ENCODE peak calls at places on chromosomes 12 and 14, in five cellular contexts. One of them, this sample, is unnamed.

GRCh38 chr12:54612216-54612750 is 22.4 kb downstream of the LACRT start:
- DNase-seq in HCT116: no peak
- DNase-seq in dorsolateral prefrontal cortex: no peak
- DNase-seq in upper lobe of right lung: no peak
- DNase-seq in neuronal stem cell: no peak
- DNase-seq in this sample: no peak

GRCh38 chr12:123363743-123364531 is 710 bp downstream of the SBNO1 start:
- DNase-seq in HCT116: no peak
- DNase-seq in dorsolateral prefrontal cortex: peak; percentile 14
- DNase-seq in upper lobe of right lung: peak; percentile 73
- DNase-seq in neuronal stem cell: peak; percentile 63
- DNase-seq in this sample: no peak

GRCh38 chr14:63752449-63753169 is 24.7 kb upstream of the SGPP1 start:
- DNase-seq in HCT116: no peak
- DNase-seq in dorsolateral prefrontal cortex: no peak
- DNase-seq in upper lobe of right lung: no peak
- DNase-seq in neuronal stem cell: no peak
- DNase-seq in this sample: no peak

GRCh38 chr12:2640709-2641108 is 154.1 kb upstream of the FKBP4 start:
- DNase-seq in HCT116: peak; percentile 81
- DNase-seq in dorsolateral prefrontal cortex: peak; percentile 78
- DNase-seq in upper lobe of right lung: peak; percentile 64
- DNase-seq in neuronal stem cell: no peak
- DNase-seq in this sample: no peak

GRCh38 chr12:49086116-49086515 is 8.5 kb downstream of the DHH start:
- DNase-seq in HCT116: no peak
- DNase-seq in dorsolateral prefrontal cortex: no peak
- DNase-seq in upper lobe of right lung: no peak
- DNase-seq in neuronal stem cell: no peak
- DNase-seq in this sample: no peak

GRCh38 chr12:24138041-24138440 is 188.6 kb upstream of the SOX5 start:
- DNase-seq in HCT116: no peak
- DNase-seq in dorsolateral prefrontal cortex: no peak
- DNase-seq in upper lobe of right lung: no peak
- DNase-seq in neuronal stem cell: no peak
- DNase-seq in this sample: no peak

GRCh38 chr14:22262881-22263280 is 326.1 kb downstream of the DAD1 start:
- DNase-seq in HCT116: no peak
- DNase-seq in dorsolateral prefrontal cortex: no peak
- DNase-seq in upper lobe of right lung: no peak
- DNase-seq in neuronal stem cell: no peak
- DNase-seq in this sample: no peak

GRCh38 chr12:122999986-123000420 is 19.5 kb downstream of the ARL6IP4 start:
- DNase-seq in HCT116: no peak
- DNase-seq in dorsolateral prefrontal cortex: no peak
- DNase-seq in upper lobe of right lung: no peak
- DNase-seq in neuronal stem cell: no peak
- DNase-seq in this sample: no peak

GRCh38 chr12:4628406-4628805 is 20.4 kb downstream of the AKAP3 start:
- DNase-seq in HCT116: no peak
- DNase-seq in dorsolateral prefrontal cortex: no peak
- DNase-seq in upper lobe of right lung: no peak
- DNase-seq in neuronal stem cell: no peak
- DNase-seq in this sample: no peak

DNA sequence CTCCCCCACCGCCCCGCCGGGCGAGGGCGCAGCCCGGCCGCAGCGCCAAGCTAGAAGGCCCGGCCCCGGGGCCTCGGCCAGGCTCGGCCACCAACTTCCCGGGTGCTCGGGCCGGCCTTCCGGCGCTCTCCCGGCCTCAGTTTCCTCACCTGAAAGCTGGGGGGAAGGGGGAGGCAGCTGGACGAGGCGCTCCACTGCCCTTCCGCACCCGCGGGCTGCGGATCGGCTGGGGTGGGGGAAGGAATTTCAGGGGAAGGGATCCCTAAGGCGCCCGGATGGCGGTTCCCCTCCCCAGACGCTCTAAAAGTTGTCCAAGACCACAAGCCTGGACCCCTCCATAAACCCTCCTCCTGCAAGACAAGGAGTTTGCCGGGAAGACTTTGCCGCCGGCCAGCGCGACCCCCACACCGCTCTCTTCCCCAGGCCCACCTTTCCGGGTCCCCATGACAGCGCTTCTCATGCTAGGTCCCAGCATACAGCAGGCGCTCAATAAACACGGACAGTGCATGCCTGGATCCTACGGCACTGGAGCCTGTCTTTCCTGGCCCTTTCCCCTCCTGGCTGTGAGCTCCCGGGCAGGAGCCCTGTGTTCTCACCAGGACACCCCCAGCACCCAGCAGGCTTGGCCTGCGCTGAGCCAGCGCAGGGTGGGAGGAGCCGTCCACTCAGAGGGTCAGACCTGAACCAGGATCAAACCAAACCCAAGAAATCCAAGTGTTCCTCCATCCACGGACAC is 18.1 kb downstream of the BEGAIN start:
- DNase-seq in HCT116: no peak
- DNase-seq in dorsolateral prefrontal cortex: no peak
- DNase-seq in upper lobe of right lung: no peak
- DNase-seq in neuronal stem cell: no peak
- DNase-seq in this sample: no peak
- H3K4me3 ChIP-seq in HCT116: no peak overlapping the region
- H3K4me3 ChIP-seq in dorsolateral prefrontal cortex: peak overlapping the region; percentile 34
- H3K4me3 ChIP-seq in upper lobe of right lung: peak overlapping the region; percentile 48
- H3K4me3 ChIP-seq in neuronal stem cell: peak overlapping the region; percentile 79
- H3K4me3 ChIP-seq in this sample: peak overlapping the region; percentile 87

GRCh38 chr12:124371970-124372555 is 77.2 kb downstream of the RFLNA start:
- DNase-seq in HCT116: no peak
- DNase-seq in dorsolateral prefrontal cortex: no peak
- DNase-seq in upper lobe of right lung: no peak
- DNase-seq in neuronal stem cell: no peak
- DNase-seq in this sample: no peak

GRCh38 chr12:124369901-124370378 is 75.0 kb downstream of the RFLNA start:
- DNase-seq in HCT116: no peak
- DNase-seq in dorsolateral prefrontal cortex: peak; percentile 59
- DNase-seq in upper lobe of right lung: no peak
- DNase-seq in neuronal stem cell: no peak
- DNase-seq in this sample: no peak

GRCh38 chr12:124370851-124371250 is 76.0 kb downstream of the RFLNA start:
- DNase-seq in HCT116: no peak
- DNase-seq in dorsolateral prefrontal cortex: no peak
- DNase-seq in upper lobe of right lung: no peak
- DNase-seq in neuronal stem cell: no peak
- DNase-seq in this sample: no peak

GRCh38 chr12:124370384-124370783 is 75.5 kb downstream of the RFLNA start:
- DNase-seq in HCT116: no peak
- DNase-seq in dorsolateral prefrontal cortex: no peak
- DNase-seq in upper lobe of right lung: no peak
- DNase-seq in neuronal stem cell: no peak
- DNase-seq in this sample: no peak

GRCh38 chr12:124371366-124371765 is 76.5 kb downstream of the RFLNA start:
- DNase-seq in HCT116: no peak
- DNase-seq in dorsolateral prefrontal cortex: no peak
- DNase-seq in upper lobe of right lung: no peak
- DNase-seq in neuronal stem cell: no peak
- DNase-seq in this sample: no peak
- H3K27ac ChIP-seq in HCT116: no peak overlapping the region
- H3K27ac ChIP-seq in dorsolateral prefrontal cortex: peak overlapping the region; percentile 63
- H3K27ac ChIP-seq in upper lobe of right lung: no peak overlapping the region
- H3K27ac ChIP-seq in neuronal stem cell: no peak overlapping the region
- H3K27ac ChIP-seq in this sample: peak overlapping the region; percentile 94

GRCh38 chr14:104798300-104799238 is 2.3 kb upstream of the ZBTB42 start:
- DNase-seq in HCT116: no peak
- DNase-seq in dorsolateral prefrontal cortex: no peak
- DNase-seq in upper lobe of right lung: no peak
- DNase-seq in neuronal stem cell: no peak
- DNase-seq in this sample: no peak

GRCh38 chr14:104799657-104800599 is 973 bp upstream of the ZBTB42 start:
- DNase-seq in HCT116: no peak
- DNase-seq in dorsolateral prefrontal cortex: peak; percentile 62
- DNase-seq in upper lobe of right lung: peak; percentile 95
- DNase-seq in neuronal stem cell: no peak
- DNase-seq in this sample: peak; percentile 72

GRCh38 chr14:104800600-104801283 is at the start of gene ZBTB42:
- DNase-seq in HCT116: no peak
- DNase-seq in dorsolateral prefrontal cortex: peak; percentile 38
- DNase-seq in upper lobe of right lung: peak; percentile 94
- DNase-seq in neuronal stem cell: no peak
- DNase-seq in this sample: peak; percentile 76

GRCh38 chr14:104797112-104798044 is 1.8 kb upstream of the AKT1 start:
- DNase-seq in HCT116: no peak
- DNase-seq in dorsolateral prefrontal cortex: no peak
- DNase-seq in upper lobe of right lung: no peak
- DNase-seq in neuronal stem cell: no peak
- DNase-seq in this sample: no peak

DNA sequence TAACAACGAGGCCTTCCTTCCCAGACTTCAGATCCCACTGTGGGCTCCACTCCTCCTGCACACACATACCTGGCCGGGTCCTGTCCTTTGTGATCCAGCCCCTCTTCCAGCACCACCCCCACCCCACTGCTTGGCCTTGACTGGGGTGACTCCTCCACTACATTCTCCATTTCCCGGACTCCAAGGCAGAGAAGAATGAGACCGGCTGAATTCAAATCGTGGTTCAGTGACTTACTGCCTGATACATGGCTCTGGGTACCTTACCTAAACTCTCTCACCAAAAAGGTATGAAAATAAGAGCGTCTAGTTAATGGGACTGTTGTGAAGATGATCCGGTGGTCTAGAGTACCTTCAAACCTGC is 1.7 kb upstream of the ZBTB42 start:
- DNase-seq in HCT116: no peak
- DNase-seq in dorsolateral prefrontal cortex: no peak
- DNase-seq in upper lobe of right lung: no peak
- DNase-seq in neuronal stem cell: no peak
- DNase-seq in this sample: no peak
- H3K4me3 ChIP-seq in HCT116: no peak overlapping the region
- H3K4me3 ChIP-seq in dorsolateral prefrontal cortex: no peak overlapping the region
- H3K4me3 ChIP-seq in upper lobe of right lung: no peak overlapping the region
- H3K4me3 ChIP-seq in neuronal stem cell: no peak overlapping the region
- H3K4me3 ChIP-seq in this sample: no peak overlapping the region

GRCh38 chr14:61527325-61528100 is 167.8 kb upstream of the HIF1A start:
- DNase-seq in HCT116: no peak
- DNase-seq in dorsolateral prefrontal cortex: peak; percentile 22
- DNase-seq in upper lobe of right lung: no peak
- DNase-seq in neuronal stem cell: no peak
- DNase-seq in this sample: no peak

GRCh38 chr14:61525293-61526011 is 169.9 kb upstream of the HIF1A start:
- DNase-seq in HCT116: peak; percentile 97
- DNase-seq in dorsolateral prefrontal cortex: peak; percentile 27
- DNase-seq in upper lobe of right lung: peak; percentile 73
- DNase-seq in neuronal stem cell: no peak
- DNase-seq in this sample: peak; percentile 89

GRCh38 chr14:61524936-61525292 is 170.4 kb upstream of the HIF1A start:
- DNase-seq in HCT116: no peak
- DNase-seq in dorsolateral prefrontal cortex: no peak
- DNase-seq in upper lobe of right lung: no peak
- DNase-seq in neuronal stem cell: no peak
- DNase-seq in this sample: no peak

GRCh38 chr14:61528591-61529021 is 166.7 kb upstream of the HIF1A start:
- DNase-seq in HCT116: no peak
- DNase-seq in dorsolateral prefrontal cortex: no peak
- DNase-seq in upper lobe of right lung: no peak
- DNase-seq in neuronal stem cell: no peak
- DNase-seq in this sample: no peak

GRCh38 chr14:61526405-61527312 is 168.7 kb upstream of the HIF1A start:
- DNase-seq in HCT116: no peak
- DNase-seq in dorsolateral prefrontal cortex: no peak
- DNase-seq in upper lobe of right lung: peak; percentile 70
- DNase-seq in neuronal stem cell: no peak
- DNase-seq in this sample: peak; percentile 85
- H3K27ac ChIP-seq in HCT116: peak overlapping the region; percentile 92
- H3K27ac ChIP-seq in dorsolateral prefrontal cortex: no peak overlapping the region
- H3K27ac ChIP-seq in upper lobe of right lung: peak overlapping the region; percentile 77
- H3K27ac ChIP-seq in neuronal stem cell: no peak overlapping the region
- H3K27ac ChIP-seq in this sample: peak overlapping the region; percentile 87

DNA sequence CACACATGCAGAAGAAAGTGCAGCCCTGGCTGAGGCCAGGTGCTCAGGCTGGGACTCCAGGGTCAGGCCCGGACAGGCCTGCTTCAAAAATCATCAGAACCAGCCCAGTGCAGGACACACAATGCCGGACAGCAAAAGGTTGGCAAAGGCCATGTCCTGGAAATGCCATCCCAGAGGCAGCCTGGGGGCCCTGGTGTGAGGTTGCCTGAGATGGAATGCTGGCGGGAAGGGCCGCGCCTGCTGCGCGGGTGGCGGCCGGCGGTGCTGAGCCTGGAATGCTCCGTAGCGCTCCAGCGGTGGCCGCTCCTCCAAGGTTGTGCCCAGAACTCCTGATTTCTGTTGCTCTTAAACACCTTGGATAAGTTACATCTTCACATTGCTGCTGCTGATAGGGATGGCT is 21.7 kb upstream of the CRIP2 start:
- DNase-seq in HCT116: no peak
- DNase-seq in dorsolateral prefrontal cortex: no peak
- DNase-seq in upper lobe of right lung: no peak
- DNase-seq in neuronal stem cell: no peak
- DNase-seq in this sample: no peak
- H3K4me3 ChIP-seq in HCT116: no peak overlapping the region
- H3K4me3 ChIP-seq in dorsolateral prefrontal cortex: no peak overlapping the region
- H3K4me3 ChIP-seq in upper lobe of right lung: no peak overlapping the region
- H3K4me3 ChIP-seq in neuronal stem cell: no peak overlapping the region
- H3K4me3 ChIP-seq in this sample: no peak overlapping the region